ENCODE peak calls at places on chromosomes 3 and 15, in six cellular contexts. One of them, this sample, is unnamed.

GRCh38 chr3:126978291-126978690 is 4.6 kb upstream of the PLXNA1 start:
- DNase-seq in stomach: no peak
- DNase-seq in sigmoid colon: no peak
- DNase-seq in erythroblast: no peak
- DNase-seq in tibial nerve: no peak
- DNase-seq in adrenal gland: no peak
- DNase-seq in this sample: no peak

GRCh38 chr3:77815467-77815866 is 775.6 kb downstream of the ROBO2 start:
- DNase-seq in stomach: no peak
- DNase-seq in sigmoid colon: no peak
- DNase-seq in adrenal gland: no peak
- DNase-seq in erythroblast: no peak
- DNase-seq in tibial nerve: no peak
- DNase-seq in this sample: no peak

GRCh38 chr3:104269771-104270170 is 1096.9 kb upstream of the ALCAM start:
- DNase-seq in tibial nerve: no peak
- DNase-seq in adrenal gland: no peak
- DNase-seq in erythroblast: no peak
- DNase-seq in sigmoid colon: no peak
- DNase-seq in stomach: no peak
- DNase-seq in this sample: no peak

GRCh38 chr3:153173758-153174516 is 11.9 kb downstream of the RAP2B start:
- DNase-seq in adrenal gland: no peak
- DNase-seq in tibial nerve: no peak
- DNase-seq in sigmoid colon: no peak
- DNase-seq in stomach: no peak
- DNase-seq in erythroblast: peak; percentile 41
- DNase-seq in this sample: no peak

GRCh38 chr3:136070334-136070733 is 104.8 kb downstream of the PPP2R3A start:
- DNase-seq in erythroblast: no peak
- DNase-seq in adrenal gland: no peak
- DNase-seq in stomach: no peak
- DNase-seq in sigmoid colon: no peak
- DNase-seq in tibial nerve: no peak
- DNase-seq in this sample: no peak

GRCh38 chr3:178500631-178501030 is 35.6 kb upstream of the KCNMB2 start:
- DNase-seq in erythroblast: no peak
- DNase-seq in adrenal gland: no peak
- DNase-seq in stomach: no peak
- DNase-seq in tibial nerve: no peak
- DNase-seq in sigmoid colon: no peak
- DNase-seq in this sample: no peak

GRCh38 chr3:171444291-171444690 is 15.9 kb downstream of the TNIK start:
- DNase-seq in adrenal gland: no peak
- DNase-seq in erythroblast: no peak
- DNase-seq in sigmoid colon: no peak
- DNase-seq in tibial nerve: no peak
- DNase-seq in stomach: no peak
- DNase-seq in this sample: no peak

GRCh38 chr15:60906275-60906674 is 322.8 kb downstream of the RORA start:
- DNase-seq in stomach: no peak
- DNase-seq in tibial nerve: no peak
- DNase-seq in adrenal gland: no peak
- DNase-seq in sigmoid colon: no peak
- DNase-seq in erythroblast: no peak
- DNase-seq in this sample: no peak

GRCh38 chr3:114455432-114455831 is 161.6 kb downstream of the TIGIT start:
- DNase-seq in erythroblast: no peak
- DNase-seq in stomach: no peak
- DNase-seq in adrenal gland: no peak
- DNase-seq in sigmoid colon: no peak
- DNase-seq in tibial nerve: no peak
- DNase-seq in this sample: no peak

GRCh38 chr15:60044636-60045273 is 40.6 kb downstream of the FOXB1 start:
- DNase-seq in erythroblast: no peak
- DNase-seq in tibial nerve: no peak
- DNase-seq in sigmoid colon: no peak
- DNase-seq in adrenal gland: no peak
- DNase-seq in stomach: no peak
- DNase-seq in this sample: no peak

GRCh38 chr15:65062061-65062460 is 5.7 kb downstream of the RASL12 start:
- DNase-seq in sigmoid colon: peak; percentile 57
- DNase-seq in adrenal gland: no peak
- DNase-seq in tibial nerve: no peak
- DNase-seq in erythroblast: no peak
- DNase-seq in stomach: no peak
- DNase-seq in this sample: peak; percentile 23

GRCh38 chr3:152760024-152760563 is 74.8 kb upstream of the P2RY1 start:
- DNase-seq in erythroblast: no peak
- DNase-seq in stomach: no peak
- DNase-seq in sigmoid colon: no peak
- DNase-seq in tibial nerve: no peak
- DNase-seq in adrenal gland: no peak
- DNase-seq in this sample: no peak

GRCh38 chr3:132161608-132162007 is 126.8 kb upstream of the CPNE4 start:
- DNase-seq in erythroblast: peak; percentile 6
- DNase-seq in tibial nerve: no peak
- DNase-seq in sigmoid colon: no peak
- DNase-seq in adrenal gland: no peak
- DNase-seq in stomach: no peak
- DNase-seq in this sample: no peak

GRCh38 chr3:145936986-145937385 is 224.0 kb downstream of the PLOD2 start:
- DNase-seq in tibial nerve: no peak
- DNase-seq in stomach: no peak
- DNase-seq in erythroblast: no peak
- DNase-seq in adrenal gland: no peak
- DNase-seq in sigmoid colon: no peak
- DNase-seq in this sample: no peak

GRCh38 chr3:46094506-46094905 is 67.2 kb upstream of the XCR1 start:
- DNase-seq in sigmoid colon: no peak
- DNase-seq in adrenal gland: no peak
- DNase-seq in stomach: no peak
- DNase-seq in erythroblast: no peak
- DNase-seq in tibial nerve: no peak
- DNase-seq in this sample: no peak

GRCh38 chr3:112811150-112811884 is 35.3 kb downstream of the CD200R1L start:
- DNase-seq in tibial nerve: peak; percentile 61
- DNase-seq in adrenal gland: peak; percentile 68
- DNase-seq in erythroblast: no peak
- DNase-seq in stomach: no peak
- DNase-seq in sigmoid colon: peak; percentile 83
- DNase-seq in this sample: no peak

GRCh38 chr15:33440911-33441310 is 130.1 kb downstream of the RYR3 start:
- DNase-seq in tibial nerve: no peak
- DNase-seq in stomach: no peak
- DNase-seq in erythroblast: peak; percentile 52
- DNase-seq in adrenal gland: no peak
- DNase-seq in sigmoid colon: no peak
- DNase-seq in this sample: no peak

GRCh38 chr15:34853001-34853758 is 57.8 kb upstream of the ACTC1 start:
- DNase-seq in sigmoid colon: no peak
- DNase-seq in adrenal gland: no peak
- DNase-seq in stomach: no peak
- DNase-seq in erythroblast: no peak
- DNase-seq in tibial nerve: no peak
- DNase-seq in this sample: no peak

GRCh38 chr3:196793224-196793623 is 53.6 kb downstream of the PAK2 start:
- DNase-seq in stomach: no peak
- DNase-seq in tibial nerve: no peak
- DNase-seq in erythroblast: no peak
- DNase-seq in sigmoid colon: no peak
- DNase-seq in adrenal gland: no peak
- DNase-seq in this sample: no peak

GRCh38 chr3:18127181-18127863 is 297.8 kb downstream of the SATB1 start:
- DNase-seq in tibial nerve: no peak
- DNase-seq in erythroblast: no peak
- DNase-seq in adrenal gland: no peak
- DNase-seq in stomach: no peak
- DNase-seq in sigmoid colon: no peak
- DNase-seq in this sample: no peak

GRCh38 chr3:58536501-58537411 is at the start of gene ACOX2:
- DNase-seq in tibial nerve: peak; percentile 67
- DNase-seq in sigmoid colon: peak; percentile 92
- DNase-seq in erythroblast: no peak
- DNase-seq in stomach: peak; percentile 48
- DNase-seq in adrenal gland: peak; percentile 84
- DNase-seq in this sample: no peak

GRCh38 chr15:100097342-100097899 is 244.4 kb downstream of the ADAMTS17 start:
- DNase-seq in tibial nerve: no peak
- DNase-seq in stomach: no peak
- DNase-seq in sigmoid colon: peak; percentile 36
- DNase-seq in adrenal gland: peak; percentile 11
- DNase-seq in erythroblast: no peak
- DNase-seq in this sample: no peak

GRCh38 chr3:69313251-69313650 is 72.6 kb downstream of the FRMD4B start:
- DNase-seq in stomach: no peak
- DNase-seq in sigmoid colon: no peak
- DNase-seq in adrenal gland: no peak
- DNase-seq in erythroblast: no peak
- DNase-seq in tibial nerve: no peak
- DNase-seq in this sample: no peak

GRCh38 chr3:152718810-152719209 is 116.1 kb upstream of the P2RY1 start:
- DNase-seq in sigmoid colon: no peak
- DNase-seq in stomach: no peak
- DNase-seq in adrenal gland: no peak
- DNase-seq in erythroblast: no peak
- DNase-seq in tibial nerve: no peak
- DNase-seq in this sample: no peak

GRCh38 chr3:78143000-78143399 is 1103.1 kb downstream of the ROBO2 start:
- DNase-seq in erythroblast: no peak
- DNase-seq in adrenal gland: no peak
- DNase-seq in stomach: no peak
- DNase-seq in tibial nerve: no peak
- DNase-seq in sigmoid colon: no peak
- DNase-seq in this sample: no peak

GRCh38 chr15:82830427-82831173 is 21.2 kb downstream of the WHAMM start:
- DNase-seq in tibial nerve: peak; percentile 2
- DNase-seq in stomach: no peak
- DNase-seq in erythroblast: no peak
- DNase-seq in adrenal gland: no peak
- DNase-seq in sigmoid colon: no peak
- DNase-seq in this sample: no peak

GRCh38 chr3:31620656-31621055 is 87.9 kb downstream of the STT3B start:
- DNase-seq in erythroblast: peak; percentile 1
- DNase-seq in stomach: no peak
- DNase-seq in tibial nerve: no peak
- DNase-seq in adrenal gland: no peak
- DNase-seq in sigmoid colon: no peak
- DNase-seq in this sample: no peak

GRCh38 chr3:139653582-139653981 is 24.2 kb downstream of the NMNAT3 start:
- DNase-seq in erythroblast: no peak
- DNase-seq in tibial nerve: peak; percentile 32
- DNase-seq in sigmoid colon: no peak
- DNase-seq in adrenal gland: peak; percentile 65
- DNase-seq in stomach: no peak
- DNase-seq in this sample: no peak

GRCh38 chr3:43248194-43248593 is 38.1 kb upstream of the SNRK start:
- DNase-seq in tibial nerve: no peak
- DNase-seq in adrenal gland: no peak
- DNase-seq in stomach: no peak
- DNase-seq in erythroblast: no peak
- DNase-seq in sigmoid colon: no peak
- DNase-seq in this sample: no peak
- TF ChIP-seq POLR2A in tibial nerve: no peak
- TF ChIP-seq POLR2A in adrenal gland: no peak
- TF ChIP-seq POLR2A in stomach: no peak
- TF ChIP-seq POLR2A in erythroblast: no peak
- TF ChIP-seq POLR2A in sigmoid colon: no peak
- TF ChIP-seq POLR2A in this sample: no peak

DNA sequence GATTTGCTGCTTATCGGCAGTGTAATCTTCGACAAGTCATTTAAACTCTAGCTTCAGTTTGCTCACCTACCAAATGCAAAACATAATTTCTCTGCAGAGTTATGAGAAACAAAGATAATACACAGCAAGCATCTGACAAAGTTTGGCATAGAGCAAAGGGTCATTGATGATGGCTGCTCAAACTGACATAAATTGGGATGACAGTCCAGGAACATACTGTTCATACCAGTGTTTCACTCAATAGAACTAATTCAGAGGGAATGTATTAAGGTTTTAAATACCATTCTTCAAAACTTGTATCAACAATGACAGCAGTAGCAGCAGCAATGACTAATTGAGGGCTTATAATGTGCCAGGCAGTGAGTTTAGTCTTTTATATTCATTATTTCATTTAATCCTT is 137.6 kb downstream of the SPATA16 start:
- DNase-seq in sigmoid colon: no peak
- DNase-seq in adrenal gland: no peak
- DNase-seq in erythroblast: no peak
- DNase-seq in stomach: no peak
- DNase-seq in tibial nerve: no peak
- DNase-seq in this sample: no peak
- TF ChIP-seq POLR2A in sigmoid colon: no peak
- TF ChIP-seq POLR2A in adrenal gland: no peak
- TF ChIP-seq POLR2A in erythroblast: no peak
- TF ChIP-seq POLR2A in stomach: no peak
- TF ChIP-seq POLR2A in tibial nerve: no peak
- TF ChIP-seq POLR2A in this sample: no peak

GRCh38 chr3:47163990-47164848 is at the start of gene SETD2:
- DNase-seq in stomach: peak; percentile 95
- DNase-seq in erythroblast: peak; percentile 93
- DNase-seq in tibial nerve: peak; percentile 88
- DNase-seq in sigmoid colon: peak; percentile 98
- DNase-seq in adrenal gland: peak; percentile 97
- DNase-seq in this sample: peak; percentile 98
- TF ChIP-seq POLR2A in stomach: no peak
- TF ChIP-seq POLR2A in erythroblast: peak; percentile 45
- TF ChIP-seq POLR2A in tibial nerve: peak; percentile 54
- TF ChIP-seq POLR2A in sigmoid colon: no peak
- TF ChIP-seq POLR2A in adrenal gland: no peak
- TF ChIP-seq POLR2A in this sample: no peak

DNA sequence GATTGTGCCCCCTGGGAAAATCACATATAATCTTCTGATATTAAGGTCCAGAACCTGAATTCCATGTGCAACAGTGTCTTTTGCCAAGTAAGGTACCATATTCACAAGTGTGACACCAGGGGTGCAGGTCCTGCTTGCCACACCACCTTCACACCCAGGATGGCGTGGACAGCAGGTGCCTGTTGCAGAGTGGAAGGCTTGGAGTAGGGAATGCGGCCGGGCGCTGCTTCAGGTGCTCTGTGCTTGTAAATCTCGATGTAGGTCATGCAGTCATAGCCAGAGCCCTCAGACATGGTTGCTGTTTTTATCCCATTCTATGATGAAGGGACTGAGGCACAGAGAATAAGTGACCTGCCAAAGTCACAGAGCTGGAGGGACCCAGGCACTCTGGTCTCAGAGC is 34.5 kb upstream of the GABRG3 start:
- DNase-seq in erythroblast: no peak
- DNase-seq in tibial nerve: no peak
- DNase-seq in adrenal gland: no peak
- DNase-seq in sigmoid colon: no peak
- DNase-seq in stomach: no peak
- DNase-seq in this sample: no peak
- TF ChIP-seq POLR2A in erythroblast: no peak
- TF ChIP-seq POLR2A in tibial nerve: no peak
- TF ChIP-seq POLR2A in adrenal gland: no peak
- TF ChIP-seq POLR2A in sigmoid colon: no peak
- TF ChIP-seq POLR2A in stomach: no peak
- TF ChIP-seq POLR2A in this sample: no peak

This sample was measured in spleen.